ENCODE peak calls at places on chromosomes 13 and 19, in four cellular contexts. V is activated naive CD4-positive, alpha-beta T cell treated with Interleukin-2 at 50 U/mL for 16 hours; Z is testis; J is effector CD4-positive, alpha-beta T cell. T is an unnamed sample.

GRCh38 chr19:53980553-53981407 is 10.7 kb upstream of the CACNG6 start:
- DNase-seq in V (no peak), Z (peak), J (no peak), T (no peak)

GRCh38 chr13:27797228-27797624 is 4.9 kb downstream of the GSX1 start:
- DNase-seq in V (no peak), Z (peak), J (no peak), T (no peak)

GRCh38 chr19:10603084-10603872 is 16.2 kb upstream of the AP1M2 start:
- DNase-seq in V (peak), Z (no peak), J (peak), T (peak)

GRCh38 chr13:30308548-30308947 is 1.2 kb upstream of the KATNAL1 start:
- DNase-seq in V (no peak), Z (no peak), J (no peak), T (no peak)

GRCh38 chr13:52600666-52601065 is 41.6 kb upstream of the HNRNPA1L2 start:
- DNase-seq in V (no peak), Z (no peak), J (no peak), T (no peak)

GRCh38 chr19:51111606-51112005 is 3.4 kb upstream of the CTU1 start:
- DNase-seq in V (no peak), Z (no peak), J (no peak), T (no peak)

GRCh38 chr13:42559057-42559456 is 14.9 kb upstream of the TNFSF11 start:
- DNase-seq in V (no peak), Z (no peak), J (no peak), T (no peak)

GRCh38 chr19:48739835-48740704 is at the start of gene RASIP1:
- DNase-seq in V (no peak), Z (no peak), J (no peak), T (no peak)

GRCh38 chr19:49056101-49056901 is 1.2 kb downstream of the CGB7 start:
- DNase-seq in V (peak), Z (peak), J (peak), T (peak)

GRCh38 chr19:53076984-53077383 is 26.2 kb downstream of the ZNF160 start:
- DNase-seq in V (no peak), Z (peak), J (no peak), T (no peak)

GRCh38 chr19:35479278-35479677 is 11.0 kb downstream of the KRTDAP start:
- DNase-seq in V (no peak), Z (no peak), J (no peak), T (no peak)

T was measured in left lobe of liver.